ENCODE peak calls at places on chromosomes 13 and 19, in seven cellular contexts. One of them, this sample, is unnamed.

GRCh38 chr19:42850981-42851717 is 28.4 kb downstream of the PSG1 start:
- DNase-seq in T47D: no peak
- DNase-seq in stimulated activated naive CD4-positive, alpha-beta T cell treated with Interleukin-2 at 50 U/mL for 16 hours: no peak
- DNase-seq in KG1: no peak
- DNase-seq in HepG2: peak; percentile 15
- DNase-seq in heart right ventricle: peak; percentile 8
- DNase-seq in activated CD4-positive, alpha-beta T cell treated with anti-CD3 and anti-CD28 coated beads, Interleukin-2, amount 50 U/mL, for 48 hours: no peak
- DNase-seq in this sample: no peak

GRCh38 chr13:65540064-65540635 is 1690.0 kb downstream of the PCDH9 start:
- DNase-seq in T47D: no peak
- DNase-seq in heart right ventricle: no peak
- DNase-seq in stimulated activated naive CD4-positive, alpha-beta T cell treated with Interleukin-2 at 50 U/mL for 16 hours: no peak
- DNase-seq in KG1: no peak
- DNase-seq in activated CD4-positive, alpha-beta T cell treated with anti-CD3 and anti-CD28 coated beads, Interleukin-2, amount 50 U/mL, for 48 hours: no peak
- DNase-seq in HepG2: no peak
- DNase-seq in this sample: no peak

GRCh38 chr19:51070334-51070886 is 5.5 kb upstream of the KLK13 start:
- DNase-seq in T47D: no peak
- DNase-seq in activated CD4-positive, alpha-beta T cell treated with anti-CD3 and anti-CD28 coated beads, Interleukin-2, amount 50 U/mL, for 48 hours: no peak
- DNase-seq in KG1: no peak
- DNase-seq in heart right ventricle: no peak
- DNase-seq in HepG2: no peak
- DNase-seq in stimulated activated naive CD4-positive, alpha-beta T cell treated with Interleukin-2 at 50 U/mL for 16 hours: no peak
- DNase-seq in this sample: no peak

GRCh38 chr13:75485286-75486062 is 3.5 kb upstream of the TBC1D4 start:
- DNase-seq in activated CD4-positive, alpha-beta T cell treated with anti-CD3 and anti-CD28 coated beads, Interleukin-2, amount 50 U/mL, for 48 hours: no peak
- DNase-seq in heart right ventricle: no peak
- DNase-seq in T47D: no peak
- DNase-seq in stimulated activated naive CD4-positive, alpha-beta T cell treated with Interleukin-2 at 50 U/mL for 16 hours: no peak
- DNase-seq in KG1: no peak
- DNase-seq in HepG2: peak; percentile 81
- DNase-seq in this sample: no peak

GRCh38 chr13:41813426-41813825 is 147.5 kb downstream of the VWA8 start:
- DNase-seq in T47D: no peak
- DNase-seq in KG1: no peak
- DNase-seq in HepG2: no peak
- DNase-seq in heart right ventricle: no peak
- DNase-seq in stimulated activated naive CD4-positive, alpha-beta T cell treated with Interleukin-2 at 50 U/mL for 16 hours: no peak
- DNase-seq in activated CD4-positive, alpha-beta T cell treated with anti-CD3 and anti-CD28 coated beads, Interleukin-2, amount 50 U/mL, for 48 hours: no peak
- DNase-seq in this sample: no peak

GRCh38 chr19:9622531-9622930 is 1.5 kb upstream of the ZNF561 start:
- DNase-seq in HepG2: no peak
- DNase-seq in stimulated activated naive CD4-positive, alpha-beta T cell treated with Interleukin-2 at 50 U/mL for 16 hours: no peak
- DNase-seq in KG1: no peak
- DNase-seq in T47D: no peak
- DNase-seq in heart right ventricle: no peak
- DNase-seq in activated CD4-positive, alpha-beta T cell treated with anti-CD3 and anti-CD28 coated beads, Interleukin-2, amount 50 U/mL, for 48 hours: no peak
- DNase-seq in this sample: no peak

GRCh38 chr13:37682496-37682895 is 83.9 kb upstream of the POSTN start:
- DNase-seq in stimulated activated naive CD4-positive, alpha-beta T cell treated with Interleukin-2 at 50 U/mL for 16 hours: no peak
- DNase-seq in T47D: no peak
- DNase-seq in heart right ventricle: no peak
- DNase-seq in activated CD4-positive, alpha-beta T cell treated with anti-CD3 and anti-CD28 coated beads, Interleukin-2, amount 50 U/mL, for 48 hours: no peak
- DNase-seq in KG1: no peak
- DNase-seq in HepG2: no peak
- DNase-seq in this sample: no peak

GRCh38 chr19:11191273-11191755 is 6.0 kb downstream of the KANK2 start:
- DNase-seq in KG1: no peak
- DNase-seq in heart right ventricle: peak; percentile 72
- DNase-seq in T47D: no peak
- DNase-seq in activated CD4-positive, alpha-beta T cell treated with anti-CD3 and anti-CD28 coated beads, Interleukin-2, amount 50 U/mL, for 48 hours: peak; percentile 3
- DNase-seq in stimulated activated naive CD4-positive, alpha-beta T cell treated with Interleukin-2 at 50 U/mL for 16 hours: no peak
- DNase-seq in HepG2: no peak
- DNase-seq in this sample: no peak

GRCh38 chr13:113936566-113936965 is 37.3 kb downstream of the C13orf46 start:
- DNase-seq in activated CD4-positive, alpha-beta T cell treated with anti-CD3 and anti-CD28 coated beads, Interleukin-2, amount 50 U/mL, for 48 hours: no peak
- DNase-seq in KG1: no peak
- DNase-seq in stimulated activated naive CD4-positive, alpha-beta T cell treated with Interleukin-2 at 50 U/mL for 16 hours: no peak
- DNase-seq in heart right ventricle: no peak
- DNase-seq in HepG2: no peak
- DNase-seq in T47D: no peak
- DNase-seq in this sample: no peak

GRCh38 chr19:48624067-48624594 is 4.8 kb downstream of the SPHK2 start:
- DNase-seq in T47D: peak; percentile 66
- DNase-seq in stimulated activated naive CD4-positive, alpha-beta T cell treated with Interleukin-2 at 50 U/mL for 16 hours: peak; percentile 97
- DNase-seq in HepG2: peak; percentile 82
- DNase-seq in activated CD4-positive, alpha-beta T cell treated with anti-CD3 and anti-CD28 coated beads, Interleukin-2, amount 50 U/mL, for 48 hours: peak; percentile 98
- DNase-seq in KG1: no peak
- DNase-seq in heart right ventricle: peak; percentile 98
- DNase-seq in this sample: peak; percentile 98

GRCh38 chr13:107459430-107459829 is 755.9 kb downstream of the LIG4 start:
- DNase-seq in KG1: no peak
- DNase-seq in T47D: no peak
- DNase-seq in activated CD4-positive, alpha-beta T cell treated with anti-CD3 and anti-CD28 coated beads, Interleukin-2, amount 50 U/mL, for 48 hours: no peak
- DNase-seq in heart right ventricle: no peak
- DNase-seq in HepG2: no peak
- DNase-seq in stimulated activated naive CD4-positive, alpha-beta T cell treated with Interleukin-2 at 50 U/mL for 16 hours: no peak
- DNase-seq in this sample: no peak

GRCh38 chr19:33175886-33176669 is 18.1 kb upstream of the LRP3 start:
- DNase-seq in activated CD4-positive, alpha-beta T cell treated with anti-CD3 and anti-CD28 coated beads, Interleukin-2, amount 50 U/mL, for 48 hours: no peak
- DNase-seq in stimulated activated naive CD4-positive, alpha-beta T cell treated with Interleukin-2 at 50 U/mL for 16 hours: no peak
- DNase-seq in heart right ventricle: no peak
- DNase-seq in KG1: no peak
- DNase-seq in T47D: no peak
- DNase-seq in HepG2: peak; percentile 61
- DNase-seq in this sample: no peak

GRCh38 chr13:105663182-105663581 is 872.3 kb downstream of the EFNB2 start:
- DNase-seq in activated CD4-positive, alpha-beta T cell treated with anti-CD3 and anti-CD28 coated beads, Interleukin-2, amount 50 U/mL, for 48 hours: no peak
- DNase-seq in HepG2: no peak
- DNase-seq in KG1: no peak
- DNase-seq in heart right ventricle: no peak
- DNase-seq in stimulated activated naive CD4-positive, alpha-beta T cell treated with Interleukin-2 at 50 U/mL for 16 hours: no peak
- DNase-seq in T47D: no peak
- DNase-seq in this sample: no peak

GRCh38 chr19:46035986-46036744 is 4.6 kb downstream of the IGFL4 start:
- DNase-seq in HepG2: no peak
- DNase-seq in activated CD4-positive, alpha-beta T cell treated with anti-CD3 and anti-CD28 coated beads, Interleukin-2, amount 50 U/mL, for 48 hours: no peak
- DNase-seq in heart right ventricle: no peak
- DNase-seq in stimulated activated naive CD4-positive, alpha-beta T cell treated with Interleukin-2 at 50 U/mL for 16 hours: no peak
- DNase-seq in T47D: no peak
- DNase-seq in KG1: no peak
- DNase-seq in this sample: no peak

GRCh38 chr19:41407271-41407670 is 9.7 kb downstream of the BCKDHA start:
- DNase-seq in T47D: no peak
- DNase-seq in activated CD4-positive, alpha-beta T cell treated with anti-CD3 and anti-CD28 coated beads, Interleukin-2, amount 50 U/mL, for 48 hours: no peak
- DNase-seq in KG1: no peak
- DNase-seq in HepG2: no peak
- DNase-seq in heart right ventricle: no peak
- DNase-seq in stimulated activated naive CD4-positive, alpha-beta T cell treated with Interleukin-2 at 50 U/mL for 16 hours: no peak
- DNase-seq in this sample: no peak

GRCh38 chr13:85148009-85148408 is 651.2 kb downstream of the SLITRK6 start:
- DNase-seq in KG1: no peak
- DNase-seq in heart right ventricle: no peak
- DNase-seq in HepG2: peak; percentile 1
- DNase-seq in stimulated activated naive CD4-positive, alpha-beta T cell treated with Interleukin-2 at 50 U/mL for 16 hours: no peak
- DNase-seq in T47D: no peak
- DNase-seq in activated CD4-positive, alpha-beta T cell treated with anti-CD3 and anti-CD28 coated beads, Interleukin-2, amount 50 U/mL, for 48 hours: no peak
- DNase-seq in this sample: no peak

GRCh38 chr19:42450314-42450934 is 7.7 kb upstream of the CXCL17 start:
- DNase-seq in HepG2: peak; percentile 98
- DNase-seq in stimulated activated naive CD4-positive, alpha-beta T cell treated with Interleukin-2 at 50 U/mL for 16 hours: peak; percentile 71
- DNase-seq in activated CD4-positive, alpha-beta T cell treated with anti-CD3 and anti-CD28 coated beads, Interleukin-2, amount 50 U/mL, for 48 hours: peak; percentile 64
- DNase-seq in T47D: peak; percentile 26
- DNase-seq in KG1: peak; percentile 74
- DNase-seq in heart right ventricle: peak; percentile 84
- DNase-seq in this sample: peak; percentile 82

GRCh38 chr13:45445053-45445452 is 19.7 kb upstream of the COG3 start:
- DNase-seq in stimulated activated naive CD4-positive, alpha-beta T cell treated with Interleukin-2 at 50 U/mL for 16 hours: no peak
- DNase-seq in T47D: no peak
- DNase-seq in activated CD4-positive, alpha-beta T cell treated with anti-CD3 and anti-CD28 coated beads, Interleukin-2, amount 50 U/mL, for 48 hours: no peak
- DNase-seq in HepG2: no peak
- DNase-seq in heart right ventricle: no peak
- DNase-seq in KG1: no peak
- DNase-seq in this sample: no peak

GRCh38 chr13:45333973-45334922 is 6.7 kb downstream of the TPT1 start:
- DNase-seq in stimulated activated naive CD4-positive, alpha-beta T cell treated with Interleukin-2 at 50 U/mL for 16 hours: no peak
- DNase-seq in heart right ventricle: no peak
- DNase-seq in KG1: peak; percentile 73
- DNase-seq in T47D: no peak
- DNase-seq in activated CD4-positive, alpha-beta T cell treated with anti-CD3 and anti-CD28 coated beads, Interleukin-2, amount 50 U/mL, for 48 hours: no peak
- DNase-seq in HepG2: no peak
- DNase-seq in this sample: peak; percentile 41

GRCh38 chr13:62387642-62388041 is 972.0 kb upstream of the PCDH20 start:
- DNase-seq in T47D: no peak
- DNase-seq in stimulated activated naive CD4-positive, alpha-beta T cell treated with Interleukin-2 at 50 U/mL for 16 hours: no peak
- DNase-seq in HepG2: no peak
- DNase-seq in KG1: no peak
- DNase-seq in heart right ventricle: no peak
- DNase-seq in activated CD4-positive, alpha-beta T cell treated with anti-CD3 and anti-CD28 coated beads, Interleukin-2, amount 50 U/mL, for 48 hours: no peak
- DNase-seq in this sample: no peak

GRCh38 chr19:40337594-40337993 is 10.6 kb downstream of the C19orf47 start:
- DNase-seq in heart right ventricle: no peak
- DNase-seq in KG1: no peak
- DNase-seq in stimulated activated naive CD4-positive, alpha-beta T cell treated with Interleukin-2 at 50 U/mL for 16 hours: no peak
- DNase-seq in HepG2: no peak
- DNase-seq in T47D: no peak
- DNase-seq in activated CD4-positive, alpha-beta T cell treated with anti-CD3 and anti-CD28 coated beads, Interleukin-2, amount 50 U/mL, for 48 hours: no peak
- DNase-seq in this sample: no peak

GRCh38 chr19:4393947-4394590 is 6.3 kb downstream of the SH3GL1 start:
- DNase-seq in HepG2: no peak
- DNase-seq in T47D: no peak
- DNase-seq in activated CD4-positive, alpha-beta T cell treated with anti-CD3 and anti-CD28 coated beads, Interleukin-2, amount 50 U/mL, for 48 hours: no peak
- DNase-seq in heart right ventricle: no peak
- DNase-seq in KG1: no peak
- DNase-seq in stimulated activated naive CD4-positive, alpha-beta T cell treated with Interleukin-2 at 50 U/mL for 16 hours: no peak
- DNase-seq in this sample: no peak

GRCh38 chr19:45769821-45770191 is 754 bp upstream of the SIX5 start:
- DNase-seq in T47D: no peak
- DNase-seq in HepG2: no peak
- DNase-seq in KG1: no peak
- DNase-seq in stimulated activated naive CD4-positive, alpha-beta T cell treated with Interleukin-2 at 50 U/mL for 16 hours: peak; percentile 56
- DNase-seq in heart right ventricle: peak; percentile 45
- DNase-seq in activated CD4-positive, alpha-beta T cell treated with anti-CD3 and anti-CD28 coated beads, Interleukin-2, amount 50 U/mL, for 48 hours: peak; percentile 55
- DNase-seq in this sample: peak; percentile 54

GRCh38 chr13:64556391-64556790 is 2673.7 kb downstream of the PCDH9 start:
- DNase-seq in HepG2: no peak
- DNase-seq in stimulated activated naive CD4-positive, alpha-beta T cell treated with Interleukin-2 at 50 U/mL for 16 hours: no peak
- DNase-seq in KG1: no peak
- DNase-seq in heart right ventricle: no peak
- DNase-seq in activated CD4-positive, alpha-beta T cell treated with anti-CD3 and anti-CD28 coated beads, Interleukin-2, amount 50 U/mL, for 48 hours: no peak
- DNase-seq in T47D: no peak
- DNase-seq in this sample: no peak

GRCh38 chr13:66430266-66430665 is 799.9 kb downstream of the PCDH9 start:
- DNase-seq in stimulated activated naive CD4-positive, alpha-beta T cell treated with Interleukin-2 at 50 U/mL for 16 hours: no peak
- DNase-seq in T47D: no peak
- DNase-seq in heart right ventricle: no peak
- DNase-seq in HepG2: no peak
- DNase-seq in activated CD4-positive, alpha-beta T cell treated with anti-CD3 and anti-CD28 coated beads, Interleukin-2, amount 50 U/mL, for 48 hours: no peak
- DNase-seq in KG1: no peak
- DNase-seq in this sample: no peak

GRCh38 chr19:46955114-46955812 is 64.4 kb upstream of the NPAS1 start:
- DNase-seq in stimulated activated naive CD4-positive, alpha-beta T cell treated with Interleukin-2 at 50 U/mL for 16 hours: peak; percentile 46
- DNase-seq in heart right ventricle: no peak
- DNase-seq in KG1: peak; percentile 52
- DNase-seq in HepG2: peak; percentile 27
- DNase-seq in T47D: no peak
- DNase-seq in activated CD4-positive, alpha-beta T cell treated with anti-CD3 and anti-CD28 coated beads, Interleukin-2, amount 50 U/mL, for 48 hours: peak; percentile 26
- DNase-seq in this sample: peak; percentile 40

GRCh38 chr13:67383358-67383757 is 153.2 kb upstream of the PCDH9 start:
- DNase-seq in T47D: peak; percentile 9
- DNase-seq in activated CD4-positive, alpha-beta T cell treated with anti-CD3 and anti-CD28 coated beads, Interleukin-2, amount 50 U/mL, for 48 hours: no peak
- DNase-seq in KG1: no peak
- DNase-seq in heart right ventricle: no peak
- DNase-seq in stimulated activated naive CD4-positive, alpha-beta T cell treated with Interleukin-2 at 50 U/mL for 16 hours: no peak
- DNase-seq in HepG2: peak; percentile 1
- DNase-seq in this sample: no peak

GRCh38 chr19:1522838-1523237 is 1.0 kb upstream of the PLK5 start:
- DNase-seq in KG1: no peak
- DNase-seq in activated CD4-positive, alpha-beta T cell treated with anti-CD3 and anti-CD28 coated beads, Interleukin-2, amount 50 U/mL, for 48 hours: no peak
- DNase-seq in heart right ventricle: no peak
- DNase-seq in T47D: no peak
- DNase-seq in stimulated activated naive CD4-positive, alpha-beta T cell treated with Interleukin-2 at 50 U/mL for 16 hours: no peak
- DNase-seq in HepG2: no peak
- DNase-seq in this sample: no peak

GRCh38 chr19:49361438-49362047 is 673 bp downstream of the TEAD2 start:
- DNase-seq in stimulated activated naive CD4-positive, alpha-beta T cell treated with Interleukin-2 at 50 U/mL for 16 hours: no peak
- DNase-seq in heart right ventricle: peak; percentile 92
- DNase-seq in KG1: no peak
- DNase-seq in HepG2: peak; percentile 70
- DNase-seq in activated CD4-positive, alpha-beta T cell treated with anti-CD3 and anti-CD28 coated beads, Interleukin-2, amount 50 U/mL, for 48 hours: no peak
- DNase-seq in T47D: peak; percentile 62
- DNase-seq in this sample: no peak

GRCh38 chr13:25473864-25474263 is 102.1 kb downstream of the ATP8A2 start:
- DNase-seq in T47D: no peak
- DNase-seq in stimulated activated naive CD4-positive, alpha-beta T cell treated with Interleukin-2 at 50 U/mL for 16 hours: no peak
- DNase-seq in KG1: no peak
- DNase-seq in heart right ventricle: no peak
- DNase-seq in activated CD4-positive, alpha-beta T cell treated with anti-CD3 and anti-CD28 coated beads, Interleukin-2, amount 50 U/mL, for 48 hours: no peak
- DNase-seq in HepG2: no peak
- DNase-seq in this sample: no peak

GRCh38 chr19:56884481-56884880 is 44.0 kb upstream of the PEG3 start:
- DNase-seq in activated CD4-positive, alpha-beta T cell treated with anti-CD3 and anti-CD28 coated beads, Interleukin-2, amount 50 U/mL, for 48 hours: no peak
- DNase-seq in HepG2: no peak
- DNase-seq in heart right ventricle: no peak
- DNase-seq in stimulated activated naive CD4-positive, alpha-beta T cell treated with Interleukin-2 at 50 U/mL for 16 hours: no peak
- DNase-seq in KG1: no peak
- DNase-seq in T47D: no peak
- DNase-seq in this sample: no peak

GRCh38 chr19:46082728-46083050 is 41.8 kb downstream of the IGFL3 start:
- DNase-seq in heart right ventricle: no peak
- DNase-seq in HepG2: no peak
- DNase-seq in T47D: no peak
- DNase-seq in activated CD4-positive, alpha-beta T cell treated with anti-CD3 and anti-CD28 coated beads, Interleukin-2, amount 50 U/mL, for 48 hours: no peak
- DNase-seq in stimulated activated naive CD4-positive, alpha-beta T cell treated with Interleukin-2 at 50 U/mL for 16 hours: no peak
- DNase-seq in KG1: no peak
- DNase-seq in this sample: no peak

GRCh38 chr19:13476071-13476470 is 30.2 kb downstream of the CACNA1A start:
- DNase-seq in T47D: no peak
- DNase-seq in stimulated activated naive CD4-positive, alpha-beta T cell treated with Interleukin-2 at 50 U/mL for 16 hours: no peak
- DNase-seq in KG1: no peak
- DNase-seq in heart right ventricle: no peak
- DNase-seq in HepG2: no peak
- DNase-seq in activated CD4-positive, alpha-beta T cell treated with anti-CD3 and anti-CD28 coated beads, Interleukin-2, amount 50 U/mL, for 48 hours: no peak
- DNase-seq in this sample: no peak

GRCh38 chr19:13478576-13478975 is 27.7 kb downstream of the CACNA1A start:
- DNase-seq in KG1: no peak
- DNase-seq in stimulated activated naive CD4-positive, alpha-beta T cell treated with Interleukin-2 at 50 U/mL for 16 hours: no peak
- DNase-seq in HepG2: no peak
- DNase-seq in heart right ventricle: no peak
- DNase-seq in T47D: no peak
- DNase-seq in activated CD4-positive, alpha-beta T cell treated with anti-CD3 and anti-CD28 coated beads, Interleukin-2, amount 50 U/mL, for 48 hours: no peak
- DNase-seq in this sample: no peak

GRCh38 chr13:51125495-51126226 is 14.6 kb upstream of the C13orf42 start:
- DNase-seq in heart right ventricle: peak; percentile 53
- DNase-seq in T47D: no peak
- DNase-seq in stimulated activated naive CD4-positive, alpha-beta T cell treated with Interleukin-2 at 50 U/mL for 16 hours: peak; percentile 7
- DNase-seq in HepG2: peak; percentile 63
- DNase-seq in KG1: peak; percentile 10
- DNase-seq in activated CD4-positive, alpha-beta T cell treated with anti-CD3 and anti-CD28 coated beads, Interleukin-2, amount 50 U/mL, for 48 hours: peak; percentile 50
- DNase-seq in this sample: peak; percentile 50

GRCh38 chr19:4014541-4015491 is 7.3 kb downstream of the PIAS4 start:
- DNase-seq in heart right ventricle: peak; percentile 70
- DNase-seq in T47D: no peak
- DNase-seq in stimulated activated naive CD4-positive, alpha-beta T cell treated with Interleukin-2 at 50 U/mL for 16 hours: no peak
- DNase-seq in activated CD4-positive, alpha-beta T cell treated with anti-CD3 and anti-CD28 coated beads, Interleukin-2, amount 50 U/mL, for 48 hours: peak; percentile 46
- DNase-seq in HepG2: no peak
- DNase-seq in KG1: no peak
- DNase-seq in this sample: peak; percentile 27

GRCh38 chr13:34012354-34012753 is 194.4 kb downstream of the RFC3 start:
- DNase-seq in T47D: no peak
- DNase-seq in activated CD4-positive, alpha-beta T cell treated with anti-CD3 and anti-CD28 coated beads, Interleukin-2, amount 50 U/mL, for 48 hours: no peak
- DNase-seq in KG1: no peak
- DNase-seq in heart right ventricle: no peak
- DNase-seq in stimulated activated naive CD4-positive, alpha-beta T cell treated with Interleukin-2 at 50 U/mL for 16 hours: no peak
- DNase-seq in HepG2: no peak
- DNase-seq in this sample: no peak

GRCh38 chr13:108955741-108956140 is 326.3 kb downstream of the MYO16 start:
- DNase-seq in KG1: no peak
- DNase-seq in HepG2: no peak
- DNase-seq in T47D: no peak
- DNase-seq in heart right ventricle: no peak
- DNase-seq in activated CD4-positive, alpha-beta T cell treated with anti-CD3 and anti-CD28 coated beads, Interleukin-2, amount 50 U/mL, for 48 hours: no peak
- DNase-seq in stimulated activated naive CD4-positive, alpha-beta T cell treated with Interleukin-2 at 50 U/mL for 16 hours: no peak
- DNase-seq in this sample: no peak

This sample was measured in stimulated activated CD4-positive, alpha-beta T cell treated with anti-CD3 and anti-CD28 coated beads, Interleukin-4, amount 100 ng/mL, for 24 hours.